ENCODE peak calls at places on chromosomes 4 and X, in four cellular contexts. One of them, this sample, is unnamed. For H3K4me1, the result is how much of the 10 kb centered on the place peaks cover.

GRCh38 chrX:21153503-21153902 is 220.7 kb upstream of the CNKSR2 start:
- DNase-seq in upper lobe of left lung: no peak
- DNase-seq in adrenal gland: no peak
- DNase-seq in sigmoid colon: peak
- DNase-seq in this sample: no peak

GRCh38 chr4:83054928-83055327 is 19.9 kb downstream of the COPS4 start:
- DNase-seq in upper lobe of left lung: no peak
- DNase-seq in adrenal gland: no peak
- DNase-seq in sigmoid colon: no peak
- DNase-seq in this sample: no peak

GRCh38 chr4:138439143-138439581 is 197.0 kb upstream of the SLC7A11 start:
- DNase-seq in upper lobe of left lung: no peak
- DNase-seq in adrenal gland: no peak
- DNase-seq in sigmoid colon: no peak
- DNase-seq in this sample: no peak

GRCh38 chr4:477686-478085 is 21.3 kb downstream of the ZNF721 start:
- DNase-seq in upper lobe of left lung: no peak
- DNase-seq in adrenal gland: no peak
- DNase-seq in sigmoid colon: no peak
- DNase-seq in this sample: no peak

GRCh38 chr4:26197018-26197779 is 123.6 kb upstream of the RBPJ start:
- DNase-seq in upper lobe of left lung: peak
- DNase-seq in adrenal gland: no peak
- DNase-seq in sigmoid colon: no peak
- DNase-seq in this sample: no peak

GRCh38 chr4:76811604-76812412 is 86.1 kb downstream of the SOWAHB start:
- DNase-seq in upper lobe of left lung: no peak
- DNase-seq in adrenal gland: no peak
- DNase-seq in sigmoid colon: peak
- DNase-seq in this sample: no peak

GRCh38 chrX:136260801-136261200 is 9.6 kb upstream of the MAP7D3 start:
- DNase-seq in upper lobe of left lung: no peak
- DNase-seq in adrenal gland: no peak
- DNase-seq in sigmoid colon: no peak
- DNase-seq in this sample: no peak

GRCh38 chrX:48540015-48540350 is 469 bp downstream of the TBC1D25 start:
- DNase-seq in upper lobe of left lung: peak
- DNase-seq in adrenal gland: no peak
- DNase-seq in sigmoid colon: no peak
- DNase-seq in this sample: peak

GRCh38 chrX:26562156-26562555 is 346.2 kb downstream of the MAGEB5 start:
- DNase-seq in upper lobe of left lung: no peak
- DNase-seq in adrenal gland: no peak
- DNase-seq in sigmoid colon: no peak
- DNase-seq in this sample: no peak

GRCh38 chr4:186150926-186151325 is 40.4 kb upstream of the CYP4V2 start:
- DNase-seq in upper lobe of left lung: no peak
- DNase-seq in adrenal gland: no peak
- DNase-seq in sigmoid colon: no peak
- DNase-seq in this sample: no peak

GRCh38 chr4:136680271-136680670 is 852.0 kb downstream of the PCDH18 start:
- DNase-seq in upper lobe of left lung: no peak
- DNase-seq in adrenal gland: no peak
- DNase-seq in sigmoid colon: no peak
- DNase-seq in this sample: no peak

GRCh38 chr4:84215218-84215617 is 283.9 kb downstream of the NKX6-1 start:
- DNase-seq in upper lobe of left lung: no peak
- DNase-seq in adrenal gland: no peak
- DNase-seq in sigmoid colon: no peak
- DNase-seq in this sample: no peak

GRCh38 chrX:65586491-65586890 is 51.9 kb upstream of the LAS1L start:
- DNase-seq in upper lobe of left lung: peak
- DNase-seq in adrenal gland: no peak
- DNase-seq in sigmoid colon: no peak
- DNase-seq in this sample: no peak

GRCh38 chrX:19595036-19595435 is 79.7 kb upstream of the MAP3K15 start:
- DNase-seq in upper lobe of left lung: no peak
- DNase-seq in adrenal gland: no peak
- DNase-seq in sigmoid colon: no peak
- DNase-seq in this sample: no peak

GRCh38 chrX:129665916-129666644 is 11.3 kb upstream of the APLN start:
- DNase-seq in upper lobe of left lung: no peak
- DNase-seq in adrenal gland: peak
- DNase-seq in sigmoid colon: no peak
- DNase-seq in this sample: no peak

GRCh38 chr4:6345866-6346265 is 76.2 kb downstream of the WFS1 start:
- DNase-seq in upper lobe of left lung: no peak
- DNase-seq in adrenal gland: no peak
- DNase-seq in sigmoid colon: no peak
- DNase-seq in this sample: no peak
- TF ChIP-seq POLR2A in upper lobe of left lung: no peak
- TF ChIP-seq POLR2A in adrenal gland: no peak
- TF ChIP-seq POLR2A in sigmoid colon: no peak
- TF ChIP-seq POLR2A in this sample: no peak

DNA sequence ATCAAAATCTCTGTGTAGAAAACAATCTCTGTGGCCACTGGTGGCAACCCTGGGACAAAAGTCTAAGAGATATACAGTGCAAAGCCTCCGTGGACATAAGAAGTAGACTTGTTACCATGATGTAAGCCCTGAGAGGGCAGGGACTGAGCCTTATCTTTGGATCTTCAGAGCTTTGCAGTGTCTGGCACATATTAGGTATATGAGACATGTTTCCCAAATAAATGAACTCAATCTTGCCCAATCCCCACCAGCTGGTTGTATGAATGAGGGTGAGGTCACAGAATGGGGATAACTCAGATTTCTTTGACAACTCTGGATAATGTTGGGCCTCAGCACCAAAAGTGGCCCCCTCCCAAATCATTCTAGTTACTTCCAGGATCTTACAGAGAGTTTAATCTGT is 511.4 kb upstream of the DIPK2B start:
- DNase-seq in upper lobe of left lung: no peak
- DNase-seq in adrenal gland: no peak
- DNase-seq in sigmoid colon: no peak
- DNase-seq in this sample: no peak
- H3K4me1 ChIP-seq in upper lobe of left lung: under half
- H3K4me1 ChIP-seq in adrenal gland: under half
- H3K4me1 ChIP-seq in sigmoid colon: under half
- H3K4me1 ChIP-seq in this sample: under half

GRCh38 chrX:149631293-149632165 is at the start of gene TMEM185A:
- DNase-seq in upper lobe of left lung: peak
- DNase-seq in adrenal gland: peak
- DNase-seq in sigmoid colon: peak
- DNase-seq in this sample: peak
- TF ChIP-seq POLR2A in upper lobe of left lung: no peak
- TF ChIP-seq POLR2A in adrenal gland: peak
- TF ChIP-seq POLR2A in sigmoid colon: no peak
- TF ChIP-seq POLR2A in this sample: peak

GRCh38 chr4:176790398-176790797 is 2.3 kb downstream of the VEGFC start:
- DNase-seq in upper lobe of left lung: no peak
- DNase-seq in adrenal gland: no peak
- DNase-seq in sigmoid colon: no peak
- DNase-seq in this sample: no peak
- H3K4me1 ChIP-seq in upper lobe of left lung: under half
- H3K4me1 ChIP-seq in adrenal gland: under half
- H3K4me1 ChIP-seq in sigmoid colon: under half
- H3K4me1 ChIP-seq in this sample: under half

DNA sequence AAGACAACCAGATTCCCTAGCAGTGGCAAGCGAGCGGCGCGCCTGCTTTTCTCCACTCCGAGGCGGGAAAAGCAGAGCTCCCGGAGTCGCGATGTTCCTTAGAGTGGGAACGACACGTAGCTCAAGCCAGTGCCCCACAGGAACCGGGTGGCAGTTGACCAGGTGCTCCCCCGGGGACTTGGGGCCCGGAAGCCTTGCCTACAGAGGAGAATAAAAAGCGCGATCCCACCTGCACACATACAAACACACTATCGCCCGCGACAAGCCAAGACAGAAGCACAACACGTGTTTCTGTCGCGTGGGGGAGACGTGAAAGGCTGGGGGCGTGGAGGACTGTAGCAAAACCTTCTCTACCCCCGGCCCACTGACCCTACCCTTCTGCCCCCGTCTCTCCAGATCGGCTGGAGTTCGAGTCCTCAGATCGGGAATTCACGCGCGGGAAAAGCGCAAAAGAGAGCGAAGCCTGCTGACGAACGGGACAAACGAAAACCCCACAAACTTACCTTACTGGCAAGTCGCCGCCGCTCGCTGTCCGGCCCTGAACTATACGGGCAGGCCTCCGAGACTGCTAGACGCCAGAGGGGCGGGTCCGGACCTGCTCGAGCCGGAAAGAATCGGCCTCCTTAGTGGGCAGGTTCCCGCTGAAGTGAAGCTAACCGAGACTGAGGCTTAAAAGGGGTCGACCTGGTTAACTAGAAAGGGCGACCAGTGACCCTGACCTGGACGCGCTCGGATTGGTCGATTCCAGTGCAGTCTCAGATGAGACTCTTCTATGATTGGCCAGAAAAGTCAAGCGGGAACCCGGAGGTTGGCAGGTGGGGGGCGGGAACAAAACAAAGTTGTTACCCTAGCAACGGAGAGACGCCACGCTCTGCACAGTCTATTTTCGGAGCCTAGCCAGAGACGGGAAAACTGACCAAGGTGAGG is at the start of the genes DNAAF6 and NUP62CL:
- DNase-seq in upper lobe of left lung: peak
- DNase-seq in adrenal gland: peak
- DNase-seq in sigmoid colon: no peak
- DNase-seq in this sample: peak
- TF ChIP-seq POLR2A in upper lobe of left lung: no peak
- TF ChIP-seq POLR2A in adrenal gland: no peak
- TF ChIP-seq POLR2A in sigmoid colon: no peak
- TF ChIP-seq POLR2A in this sample: no peak

GRCh38 chr4:143713556-143714289 is 13.2 kb upstream of the FREM3 start:
- DNase-seq in upper lobe of left lung: no peak
- DNase-seq in adrenal gland: no peak
- DNase-seq in sigmoid colon: no peak
- DNase-seq in this sample: no peak
- H3K4me1 ChIP-seq in upper lobe of left lung: under half
- H3K4me1 ChIP-seq in adrenal gland: under half
- H3K4me1 ChIP-seq in sigmoid colon: under half
- H3K4me1 ChIP-seq in this sample: under half

DNA sequence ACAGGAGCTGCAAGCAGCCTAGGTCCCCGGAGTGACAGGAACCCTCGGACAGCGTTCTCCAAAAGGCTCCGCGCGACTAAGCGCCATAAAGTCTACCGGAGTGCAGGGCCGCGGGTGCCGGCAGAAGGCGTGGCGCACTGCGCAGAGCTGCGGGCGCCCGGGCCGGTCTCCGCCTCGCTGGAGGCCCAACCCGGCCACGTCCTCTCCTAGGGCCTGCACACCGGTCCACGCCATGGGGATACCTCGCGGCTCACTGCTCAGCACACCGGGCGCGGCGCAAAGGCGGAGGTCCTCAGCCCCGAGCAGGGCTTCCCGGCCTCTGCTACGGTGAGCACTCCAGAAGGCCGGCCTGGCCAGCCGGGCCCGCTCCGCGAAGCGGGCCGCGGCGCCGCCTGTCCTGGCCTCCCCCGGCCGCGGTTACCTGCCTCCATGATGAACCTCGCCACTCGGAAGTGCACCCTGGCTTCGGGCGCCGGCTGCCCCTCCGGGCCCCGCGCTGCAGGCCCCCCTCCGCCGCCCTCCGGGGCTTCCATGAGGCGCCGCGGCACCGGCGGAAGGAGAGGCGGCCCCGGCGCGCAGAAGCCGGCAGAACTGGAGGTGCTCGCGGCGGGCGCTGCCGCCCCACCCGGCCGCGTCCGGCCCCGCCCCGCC is at the start of gene CCNQ:
- DNase-seq in upper lobe of left lung: no peak
- DNase-seq in adrenal gland: no peak
- DNase-seq in sigmoid colon: no peak
- DNase-seq in this sample: peak
- TF ChIP-seq POLR2A in upper lobe of left lung: no peak
- TF ChIP-seq POLR2A in adrenal gland: peak
- TF ChIP-seq POLR2A in sigmoid colon: no peak
- TF ChIP-seq POLR2A in this sample: peak

DNA sequence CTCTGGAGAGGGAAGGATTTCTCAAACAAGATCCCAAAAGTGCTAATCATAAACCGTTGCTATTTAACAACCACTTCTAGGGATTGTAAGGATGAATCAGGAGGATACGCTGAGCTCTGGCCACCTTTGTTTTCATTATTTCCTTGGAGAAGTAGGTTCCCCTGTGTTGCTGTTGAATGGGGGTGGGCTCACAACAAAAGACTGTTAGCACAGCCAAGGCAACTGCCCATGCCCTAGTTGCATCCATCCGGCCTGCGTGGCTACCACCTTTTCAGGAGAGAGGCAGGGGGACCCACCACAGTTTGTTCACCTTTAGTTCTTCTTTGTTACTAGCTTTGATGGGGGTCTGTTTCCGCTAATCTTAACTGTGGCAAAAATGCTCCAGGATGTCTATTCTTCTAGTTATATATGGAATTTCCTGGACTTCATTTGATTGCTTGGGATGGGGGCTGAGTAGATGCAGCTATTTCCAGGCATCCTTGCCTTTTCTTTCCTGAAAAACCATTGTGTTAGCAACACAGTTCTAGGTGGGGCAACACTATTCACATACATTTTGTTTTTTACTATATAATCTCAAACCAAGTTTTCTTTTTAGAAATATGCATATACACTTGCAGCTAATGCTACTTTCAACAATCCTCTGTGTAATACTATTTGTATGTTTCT is 95.4 kb downstream of the KDR start:
- DNase-seq in upper lobe of left lung: no peak
- DNase-seq in adrenal gland: no peak
- DNase-seq in sigmoid colon: no peak
- DNase-seq in this sample: no peak
- H3K4me1 ChIP-seq in upper lobe of left lung: under half
- H3K4me1 ChIP-seq in adrenal gland: under half
- H3K4me1 ChIP-seq in sigmoid colon: under half
- H3K4me1 ChIP-seq in this sample: under half

GRCh38 chr4:44725861-44726820 is at the start of gene GNPDA2:
- DNase-seq in upper lobe of left lung: peak
- DNase-seq in adrenal gland: peak
- DNase-seq in sigmoid colon: peak
- DNase-seq in this sample: peak
- TF ChIP-seq POLR2A in upper lobe of left lung: peak
- TF ChIP-seq POLR2A in adrenal gland: peak
- TF ChIP-seq POLR2A in sigmoid colon: peak
- TF ChIP-seq POLR2A in this sample: peak

GRCh38 chrX:45850775-45851433 is 650.2 kb upstream of the DIPK2B start:
- DNase-seq in upper lobe of left lung: peak
- DNase-seq in adrenal gland: no peak
- DNase-seq in sigmoid colon: peak
- DNase-seq in this sample: no peak
- H3K4me1 ChIP-seq in upper lobe of left lung: under half
- H3K4me1 ChIP-seq in adrenal gland: under half
- H3K4me1 ChIP-seq in sigmoid colon: under half
- H3K4me1 ChIP-seq in this sample: under half

This sample was measured in body of pancreas.